ENCODE peak calls at places on chromosomes 5 and 9, in four cellular contexts. T is endothelial cell, S is hepatocyte, Q is psoas muscle. P is an unnamed sample.

GRCh38 chr5:135426102-135427082 is 20.8 kb downstream of the DCANP1 start:
- DNase-seq in T (peak; percentile 44), S (peak; percentile 67), Q (no peak), P (peak; percentile 69)

GRCh38 chr5:79205965-79206364 is 30.0 kb upstream of the JMY start:
- DNase-seq in T (no peak), S (no peak), Q (no peak), P (no peak)

GRCh38 chr5:74765201-74765600 is 1.7 kb downstream of the GFM2 start:
- DNase-seq in T (no peak), S (no peak), Q (no peak), P (no peak)

GRCh38 chr9:133828338-133828997 is 90.3 kb upstream of the SARDH start:
- DNase-seq in T (no peak), S (no peak), Q (no peak), P (no peak)

GRCh38 chr5:73901045-73901444 is 275.0 kb downstream of the ARHGEF28 start:
- DNase-seq in T (no peak), S (peak; percentile 35), Q (no peak), P (no peak)

GRCh38 chr9:8254527-8254926 is 454.9 kb upstream of the DMAC1 start:
- DNase-seq in T (no peak), S (no peak), Q (no peak), P (no peak)

GRCh38 chr5:13957032-13957645 is 12.7 kb upstream of the DNAH5 start:
- DNase-seq in T (peak; percentile 57), S (peak; percentile 69), Q (no peak), P (peak; percentile 49)

GRCh38 chr5:5071554-5071953 is 68.6 kb upstream of the ADAMTS16 start:
- DNase-seq in T (no peak), S (no peak), Q (no peak), P (no peak)

GRCh38 chr5:33065146-33065545 is 354.0 kb downstream of the NPR3 start:
- DNase-seq in T (no peak), S (no peak), Q (no peak), P (no peak)

GRCh38 chr5:138950411-138951011 is 75.4 kb upstream of the LRRTM2 start:
- DNase-seq in T (no peak), S (no peak), Q (no peak), P (no peak)

GRCh38 chr5:109849478-109850088 is 159.9 kb downstream of the MAN2A1 start:
- DNase-seq in T (no peak), S (no peak), Q (no peak), P (no peak)

GRCh38 chr9:755454-756381 is 85.8 kb upstream of the DMRT1 start:
- DNase-seq in T (no peak), S (peak; percentile 24), Q (no peak), P (no peak)

GRCh38 chr5:149403923-149404745 is 25.0 kb upstream of the IL17B start:
- DNase-seq in T (no peak), S (peak; percentile 12), Q (no peak), P (no peak)

GRCh38 chr9:90799271-90799860 is 2.3 kb upstream of the SYK start:
- DNase-seq in T (no peak), S (no peak), Q (no peak), P (no peak)

GRCh38 chr9:101566904-101567724 is 27.7 kb downstream of the PPP3R2 start:
- DNase-seq in T (peak; percentile 24), S (peak; percentile 29), Q (no peak), P (no peak)

GRCh38 chr9:134655591-134656333 is 14.2 kb downstream of the COL5A1 start:
- DNase-seq in T (no peak), S (no peak), Q (peak; percentile 14), P (no peak)

GRCh38 chr5:53478411-53479044 is 1.9 kb upstream of the FST start:
- DNase-seq in T (peak; percentile 36), S (peak; percentile 71), Q (no peak), P (peak; percentile 56)

GRCh38 chr5:12217039-12217438 is 312.8 kb upstream of the CTNND2 start:
- DNase-seq in T (no peak), S (no peak), Q (no peak), P (no peak)

GRCh38 chr5:29367176-29367833 is 1826.2 kb upstream of the CDH6 start:
- DNase-seq in T (no peak), S (peak; percentile 11), Q (no peak), P (no peak)

GRCh38 chr5:143352691-143353090 is 50.8 kb downstream of the NR3C1 start:
- DNase-seq in T (no peak), S (no peak), Q (no peak), P (no peak)

GRCh38 chr9:21996438-21996837 is 1.8 kb downstream of the CDKN2B-AS1 start:
- DNase-seq in T (no peak), S (no peak), Q (no peak), P (no peak)

GRCh38 chr9:119273984-119274665 is 95.1 kb downstream of the BRINP1 start:
- DNase-seq in T (no peak), S (no peak), Q (no peak), P (no peak)

GRCh38 chr5:176660860-176661641 is 13.8 kb downstream of the TSPAN17 start:
- DNase-seq in T (peak; percentile 89), S (peak; percentile 89), Q (peak; percentile 70), P (peak; percentile 92)

GRCh38 chr9:124293712-124294504 is 36.2 kb downstream of the NEK6 start:
- DNase-seq in T (no peak), S (no peak), Q (no peak), P (no peak)

GRCh38 chr5:123088031-123088805 is 823 bp upstream of the PRDM6 start:
- DNase-seq in T (peak; percentile 27), S (peak; percentile 56), Q (no peak), P (peak; percentile 68)

GRCh38 chr5:173505634-173506033 is 110.8 kb downstream of the BOD1 start:
- DNase-seq in T (no peak), S (no peak), Q (no peak), P (no peak)

GRCh38 chr5:18792145-18792544 is 1157.9 kb downstream of the TAF11L14 start:
- DNase-seq in T (no peak), S (peak; percentile 52), Q (no peak), P (no peak)

GRCh38 chr5:141494761-141495455 is 6.0 kb downstream of the PCDHGC5 start:
- DNase-seq in T (no peak), S (no peak), Q (no peak), P (no peak)

GRCh38 chr9:114200721-114201300 is 45.5 kb downstream of the COL27A1 start:
- DNase-seq in T (no peak), S (no peak), Q (no peak), P (no peak)

GRCh38 chr5:96329294-96329693 is 103.8 kb downstream of the PCSK1 start:
- DNase-seq in T (no peak), S (no peak), Q (no peak), P (no peak)

P was measured in SK-N-SH.